ENCODE peak calls at places on chromosomes 6 and 20, in eight cellular contexts. R is GM23248; K is CD4-positive, alpha-beta memory T cell; H is HCT116; D is PC-9; N is lower lobe of right lung; W is psoas muscle; L is right cardiac atrium. Y is an unnamed sample.
A peak's percentile ranks its signal among the peaks of the same experiment; 100 is the strongest.

GRCh38 chr6:149915970-149916865 is 6.7 kb downstream of the RAET1G start:
- DNase-seq in D (no peak), R (no peak), L (no peak), K (no peak), H (no peak), W (no peak), N (no peak), Y (peak; percentile 64)

GRCh38 chr20:44501448-44501847 is 20.4 kb downstream of the SERINC3 start:
- DNase-seq in N (no peak), H (no peak), R (peak; percentile 94), W (no peak), L (no peak), D (no peak), K (no peak), Y (no peak)

GRCh38 chr6:75612434-75612833 is 10.8 kb downstream of the SENP6 start:
- DNase-seq in H (no peak), W (no peak), K (no peak), L (no peak), R (no peak), D (no peak), N (no peak), Y (no peak)

GRCh38 chr6:8335371-8335770 is 100.0 kb downstream of the SLC35B3 start:
- DNase-seq in R (peak; percentile 2), K (no peak), D (no peak), H (no peak), N (no peak), L (no peak), W (no peak), Y (no peak)

GRCh38 chr6:88804701-88805100 is 158.7 kb downstream of the RNGTT start:
- DNase-seq in W (no peak), D (no peak), L (no peak), H (no peak), K (no peak), R (peak; percentile 20), N (no peak), Y (no peak)

GRCh38 chr6:9250852-9251251 is 815.5 kb upstream of the SLC35B3 start:
- DNase-seq in N (no peak), W (no peak), R (peak; percentile 41), H (peak; percentile 63), K (no peak), D (peak; percentile 43), L (no peak), Y (no peak)

GRCh38 chr20:25256226-25256859 is 8.5 kb downstream of the PYGB start:
- DNase-seq in R (peak; percentile 22), H (no peak), D (no peak), K (no peak), L (no peak), W (peak; percentile 39), N (no peak), Y (no peak)

GRCh38 chr6:89200706-89201215 is 16.4 kb downstream of the GABRR1 start:
- DNase-seq in D (no peak), W (no peak), K (no peak), L (no peak), N (no peak), R (no peak), H (no peak), Y (no peak)

DNA sequence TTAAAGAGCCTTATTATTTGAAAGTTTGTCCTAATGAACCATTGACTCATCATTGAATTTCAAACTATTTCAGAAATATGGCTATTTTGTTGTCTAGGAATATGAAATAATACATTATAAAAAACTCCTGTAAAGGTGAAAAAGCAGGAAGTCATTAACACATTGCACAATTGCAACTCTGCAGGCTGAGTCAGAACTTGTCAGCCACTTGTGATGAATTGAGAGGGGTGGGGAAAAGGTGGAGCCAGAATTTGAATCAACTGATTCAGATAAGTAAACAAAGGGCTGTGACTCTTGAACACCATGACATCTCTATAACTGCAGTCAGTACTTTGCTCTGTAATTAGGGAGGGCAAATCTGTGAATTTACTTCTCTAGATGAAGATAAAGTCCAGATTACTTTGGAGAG is 6.0 kb downstream of the C6orf141 start:
- DNase-seq in W (no peak), R (peak; percentile 64), D (peak; percentile 95), L (no peak), N (no peak), K (no peak), H (peak; percentile 86), Y (no peak)
- H3K27ac ChIP-seq in W (no peak overlapping the region), R (no peak overlapping the region), D (peak overlapping the region; percentile 84), L (no peak overlapping the region), N (peak overlapping the region; percentile 7), K (no peak overlapping the region), H (peak overlapping the region; percentile 40), Y (no peak overlapping the region)

DNA sequence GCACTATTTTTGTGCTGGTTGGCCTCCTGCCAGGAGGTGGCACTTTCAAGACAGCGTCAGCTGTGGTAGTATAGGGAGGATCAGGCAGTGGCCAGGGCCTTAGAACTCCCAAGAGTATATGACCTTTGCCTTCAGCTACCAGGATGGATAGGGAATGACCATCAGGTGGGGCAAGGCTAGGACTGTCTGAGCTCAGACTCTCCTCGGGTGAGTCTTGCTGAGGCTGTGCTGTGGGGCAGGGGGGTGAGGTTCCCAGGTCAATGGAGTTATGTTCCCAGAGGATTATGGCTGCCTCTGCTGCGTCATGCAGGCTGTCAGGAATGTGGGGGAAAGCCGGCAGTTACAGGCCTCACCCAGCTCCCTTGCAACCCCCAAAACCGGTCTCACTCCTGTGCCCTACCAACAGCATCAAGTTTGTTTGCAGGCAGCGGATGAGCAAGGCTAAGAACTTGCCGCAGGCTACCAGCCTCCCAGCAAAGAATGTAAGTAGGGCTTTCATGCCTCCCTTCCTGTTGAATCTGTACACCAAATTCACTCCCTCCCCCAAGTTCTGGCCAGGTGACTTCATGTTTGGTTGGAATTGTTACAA is 93.5 kb downstream of the ESR1 start:
- DNase-seq in H (no peak), R (no peak), D (peak; percentile 100), N (no peak), L (no peak), W (peak; percentile 37), K (no peak), Y (no peak)
- H3K4me3 ChIP-seq in H (no peak overlapping the region), R (no peak overlapping the region), D (peak overlapping the region; percentile 47), N (no peak overlapping the region), L (no peak overlapping the region), W (no peak overlapping the region), K (no peak overlapping the region), Y (no peak overlapping the region)

DNA sequence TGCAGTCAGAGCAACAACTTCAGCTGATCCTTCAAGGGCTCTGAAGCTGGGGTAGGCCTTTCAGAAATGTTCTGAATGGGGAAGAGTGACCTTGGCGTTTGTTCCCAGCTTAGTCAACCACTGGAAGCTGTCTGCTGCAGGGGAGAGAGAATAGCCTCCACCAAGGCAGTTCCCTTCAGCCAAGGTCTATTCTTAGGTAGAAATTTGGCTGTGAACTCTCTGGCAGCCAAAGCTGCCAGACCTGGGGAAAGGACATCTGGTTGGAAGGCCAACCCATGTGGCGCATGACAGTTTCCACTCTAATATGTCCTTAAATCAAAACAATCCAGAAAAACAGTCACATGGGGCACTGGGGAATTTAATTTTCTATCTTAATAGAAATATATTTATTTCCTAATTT is 60.1 kb downstream of the FBXO5 start:
- DNase-seq in R (no peak), W (peak; percentile 50), D (no peak), H (no peak), L (no peak), K (no peak), N (no peak), Y (no peak)
- H3K27ac ChIP-seq in R (no peak overlapping the region), W (no peak overlapping the region), D (no peak overlapping the region), H (no peak overlapping the region), L (no peak overlapping the region), K (no peak overlapping the region), N (no peak overlapping the region), Y (no peak overlapping the region)

DNA sequence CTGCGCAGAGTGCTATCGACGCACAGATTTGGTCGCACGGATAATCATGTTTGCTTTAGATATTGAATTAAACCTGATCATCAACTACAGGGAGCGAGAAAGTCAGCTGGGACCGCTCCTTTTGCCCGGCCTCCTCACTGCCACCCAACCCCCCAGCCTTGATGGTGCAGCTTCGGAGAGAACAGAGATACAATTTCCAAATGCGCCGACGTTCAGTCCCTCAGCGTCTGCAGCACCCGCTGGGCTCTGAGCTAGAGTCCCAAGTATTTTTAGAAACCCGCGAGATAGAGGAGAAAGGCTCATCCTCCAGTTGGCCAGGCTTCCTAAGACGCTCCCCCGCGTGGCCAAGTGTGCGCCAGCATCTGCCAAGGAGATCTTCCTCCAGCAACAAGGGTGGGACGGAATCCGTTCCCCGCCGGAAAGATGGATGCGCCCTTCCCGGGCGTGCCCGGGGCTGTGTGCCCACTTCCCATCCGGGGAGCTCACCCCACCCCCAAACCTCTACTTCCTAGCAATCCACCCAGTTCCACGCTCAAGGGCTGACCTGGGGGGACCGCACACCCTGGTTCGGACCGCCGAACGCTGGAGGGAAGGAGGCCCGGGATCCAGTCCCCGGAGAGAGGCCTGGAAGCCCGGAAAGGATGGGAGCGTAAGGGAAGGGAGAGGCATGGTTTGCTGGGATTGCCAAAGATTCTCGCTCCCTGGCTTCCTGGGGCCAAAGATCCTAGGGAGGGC is 4.1 kb downstream of the NKX2-2 start:
- DNase-seq in H (no peak), W (no peak), N (peak; percentile 37), D (no peak), L (no peak), K (no peak), R (peak; percentile 75), Y (no peak)
- H3K4me3 ChIP-seq in H (no peak overlapping the region), W (peak overlapping the region; percentile 54), N (peak overlapping the region; percentile 46), D (no peak overlapping the region), L (peak overlapping the region; percentile 42), K (peak overlapping the region; percentile 6), R (peak overlapping the region; percentile 68), Y (peak overlapping the region; percentile 65)

DNA sequence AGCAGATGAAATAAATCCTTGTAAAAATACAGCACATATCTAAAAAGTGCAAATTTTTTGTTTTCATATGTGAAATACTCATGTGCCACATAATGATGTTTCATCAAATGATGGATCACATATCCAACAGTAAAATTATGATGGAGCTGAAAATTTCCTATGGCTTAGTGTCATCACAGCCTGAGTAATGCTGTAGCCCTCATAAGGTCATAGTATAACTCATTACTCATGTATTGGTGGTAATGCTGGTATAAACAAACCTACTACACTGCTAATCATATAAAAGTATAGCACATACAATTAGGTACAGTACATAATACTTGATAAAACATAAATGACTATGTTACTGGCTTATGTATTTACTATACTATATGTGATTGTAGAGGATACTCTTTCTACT is 12.9 kb downstream of the TSPYL1 start:
- DNase-seq in D (no peak), R (peak; percentile 76), N (no peak), H (no peak), K (no peak), W (no peak), L (no peak), Y (no peak)
- H3K27ac ChIP-seq in D (no peak overlapping the region), R (peak overlapping the region; percentile 50), N (no peak overlapping the region), H (no peak overlapping the region), K (no peak overlapping the region), W (no peak overlapping the region), L (no peak overlapping the region), Y (no peak overlapping the region)

GRCh38 chr6:36580184-36580526 is 14.0 kb upstream of the SRSF3 start:
- DNase-seq in L (no peak), H (no peak), N (no peak), W (no peak), R (no peak), D (no peak), K (no peak), Y (no peak)
- H3K4me3 ChIP-seq in L (no peak overlapping the region), H (no peak overlapping the region), N (no peak overlapping the region), W (no peak overlapping the region), R (no peak overlapping the region), D (no peak overlapping the region), K (no peak overlapping the region), Y (no peak overlapping the region)

DNA sequence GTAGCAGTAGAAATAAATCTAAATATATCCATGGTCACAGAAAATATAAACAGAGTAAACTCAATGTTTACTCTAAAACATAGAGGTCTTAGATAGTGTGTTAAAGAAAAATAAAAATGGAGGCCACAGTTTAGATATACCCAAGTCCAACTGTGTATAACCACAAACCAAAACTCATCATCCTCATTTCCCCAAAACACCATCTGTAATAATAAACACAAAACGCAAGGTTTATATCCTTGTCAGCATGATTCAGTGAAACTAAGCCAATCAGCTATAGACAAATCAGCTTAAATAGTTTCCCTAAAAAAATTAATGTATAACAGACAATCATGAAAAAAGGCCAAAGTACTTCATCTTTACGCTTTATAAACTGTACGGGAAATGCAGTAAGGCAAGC is 2.7 kb upstream of the HACE1 start:
- DNase-seq in H (no peak), D (no peak), N (no peak), L (no peak), R (no peak), W (no peak), K (no peak), Y (no peak)
- H3K27ac ChIP-seq in H (no peak overlapping the region), D (no peak overlapping the region), N (no peak overlapping the region), L (no peak overlapping the region), R (no peak overlapping the region), W (no peak overlapping the region), K (no peak overlapping the region), Y (no peak overlapping the region)